ENCODE peak calls at places on chromosomes 13 and 19, in eight cellular contexts. P is stimulated activated CD8-positive, alpha-beta memory T cell treated with anti-CD3 and anti-CD28 coated beads, Interleukin-7, amount 100 ng/mL, for 48 hours; Q is NCI-H748 treated with DMSO at 0.1 percent for 48 hours; M is suprapubic skin; A is sigmoid colon; T is globus pallidus; E is RKO; S is tibial artery. Y is an unnamed sample.

GRCh38 chr13:24682353-24682752 is 2.1 kb downstream of the ATP12A start:
- DNase-seq in Q (no peak), E (no peak), S (no peak), T (no peak), A (no peak), M (no peak), P (no peak), Y (no peak)

GRCh38 chr13:60617863-60618733 is 221.1 kb downstream of the TDRD3 start:
- DNase-seq in M (no peak), S (no peak), Q (no peak), P (no peak), A (no peak), E (no peak), T (peak; percentile 8), Y (no peak)

GRCh38 chr19:7550987-7551761 is 15.7 kb downstream of the PNPLA6 start:
- DNase-seq in T (peak; percentile 70), S (peak; percentile 82), M (no peak), E (peak; percentile 50), A (peak; percentile 90), P (peak; percentile 41), Q (no peak), Y (peak; percentile 22)

GRCh38 chr19:15107056-15108010 is at the start of gene SYDE1:
- DNase-seq in A (peak; percentile 80), P (no peak), T (no peak), S (peak; percentile 80), Q (no peak), M (no peak), E (no peak), Y (no peak)

GRCh38 chr19:19403373-19403901 is 2.0 kb upstream of the GATAD2A start:
- DNase-seq in A (no peak), S (no peak), M (no peak), P (no peak), T (no peak), E (peak; percentile 85), Q (no peak), Y (no peak)

GRCh38 chr19:16266586-16266942 is 58.1 kb upstream of the KLF2 start:
- DNase-seq in E (no peak), P (peak; percentile 59), A (no peak), Q (no peak), S (no peak), M (no peak), T (no peak), Y (peak; percentile 68)

GRCh38 chr13:35927554-35927953 is 203.6 kb downstream of the DCLK1 start:
- DNase-seq in A (peak; percentile 77), S (no peak), P (no peak), E (peak; percentile 25), Q (no peak), T (no peak), M (no peak), Y (no peak)

GRCh38 chr13:112062047-112062618 is 4.8 kb upstream of the SOX1 start:
- DNase-seq in S (no peak), M (no peak), P (no peak), A (no peak), E (no peak), T (no peak), Q (no peak), Y (no peak)

GRCh38 chr13:106532111-106532929 is 3.1 kb downstream of the EFNB2 start:
- DNase-seq in P (no peak), Q (no peak), T (peak; percentile 47), A (no peak), M (no peak), E (peak; percentile 74), S (no peak), Y (no peak)

GRCh38 chr13:100229603-100230002 is 140.7 kb downstream of the PCCA start:
- DNase-seq in M (no peak), T (no peak), P (no peak), S (no peak), A (no peak), E (no peak), Q (peak; percentile 92), Y (no peak)

GRCh38 chr13:21152251-21152899 is 24.0 kb downstream of the SKA3 start:
- DNase-seq in Q (no peak), P (no peak), M (no peak), E (no peak), A (no peak), T (no peak), S (no peak), Y (no peak)

Y was measured in activated gamma-delta T cell treated with Interleukin-2 at 50 U/mL for 16 hours.